ENCODE peak calls at places on chromosomes 11 and 22, in ten cellular contexts. U, F, Q, H, K, L, A, C, Z and I are unnamed samples.

GRCh38 chr11:34570584-34570983 is 50.3 kb upstream of the EHF start:
- DNase-seq in C (no peak), U (no peak), L (no peak), F (no peak), K (no peak), H (no peak), A (no peak), Q (peak; percentile 37), Z (no peak), I (no peak)

GRCh38 chr11:64757549-64758329 is 2.0 kb downstream of the PYGM start:
- DNase-seq in H (no peak), U (no peak), K (no peak), L (no peak), F (no peak), Z (no peak), C (no peak), Q (no peak), A (no peak), I (no peak)

GRCh38 chr11:66789097-66789890 is 53.9 kb upstream of the RCE1 start:
- DNase-seq in H (no peak), L (no peak), U (no peak), C (no peak), Z (no peak), Q (peak; percentile 2), A (no peak), K (no peak), F (no peak), I (no peak)

GRCh38 chr22:19429950-19430889 is 1.3 kb downstream of the HIRA start:
- DNase-seq in H (peak; percentile 53), L (no peak), F (peak; percentile 46), U (no peak), Q (peak; percentile 66), Z (peak; percentile 78), C (no peak), A (peak; percentile 28), K (no peak), I (no peak)

GRCh38 chr11:12930850-12931249 is 78.3 kb upstream of the RASSF10 start:
- DNase-seq in F (no peak), K (no peak), C (no peak), U (no peak), L (no peak), Q (peak; percentile 20), Z (no peak), H (no peak), A (peak; percentile 23), I (no peak)

GRCh38 chr11:1121343-1122331 is 36.1 kb upstream of the MUC5AC start:
- DNase-seq in Z (no peak), H (no peak), F (peak; percentile 30), L (no peak), A (no peak), U (no peak), Q (peak; percentile 16), K (peak; percentile 9), C (no peak), I (no peak)

GRCh38 chr11:15819679-15820286 is 536.6 kb downstream of the SOX6 start:
- DNase-seq in U (peak; percentile 69), H (peak; percentile 34), A (peak; percentile 76), Q (peak; percentile 63), K (peak; percentile 37), Z (peak; percentile 78), F (peak; percentile 53), L (peak; percentile 29), C (no peak), I (no peak)

GRCh38 chr22:35541254-35541748 is 670 bp downstream of the RASD2 start:
- DNase-seq in U (no peak), H (no peak), F (no peak), L (no peak), Z (peak; percentile 21), K (no peak), C (no peak), A (peak; percentile 66), Q (no peak), I (no peak)

GRCh38 chr22:19554834-19555404 is 30.7 kb upstream of the CLDN5 start:
- DNase-seq in C (no peak), Z (peak; percentile 56), K (no peak), Q (peak; percentile 29), L (peak; percentile 28), U (no peak), F (no peak), H (no peak), A (peak; percentile 85), I (no peak)

GRCh38 chr22:21590809-21591641 is 23.5 kb downstream of the UBE2L3 start:
- DNase-seq in Z (no peak), C (no peak), A (no peak), H (no peak), U (no peak), Q (no peak), L (no peak), F (no peak), K (no peak), I (peak; percentile 29)

GRCh38 chr11:83628622-83629347 is 342.6 kb upstream of the CCDC90B start:
- DNase-seq in Q (no peak), C (no peak), L (no peak), U (no peak), H (no peak), Z (no peak), F (no peak), K (no peak), A (no peak), I (no peak)

GRCh38 chr11:65078151-65078550 is 5.7 kb downstream of the CDCA5 start:
- DNase-seq in U (peak; percentile 57), A (peak; percentile 80), Q (peak; percentile 47), C (no peak), H (peak; percentile 68), K (no peak), Z (peak; percentile 72), F (peak; percentile 63), L (peak; percentile 29), I (peak; percentile 54)

DNA sequence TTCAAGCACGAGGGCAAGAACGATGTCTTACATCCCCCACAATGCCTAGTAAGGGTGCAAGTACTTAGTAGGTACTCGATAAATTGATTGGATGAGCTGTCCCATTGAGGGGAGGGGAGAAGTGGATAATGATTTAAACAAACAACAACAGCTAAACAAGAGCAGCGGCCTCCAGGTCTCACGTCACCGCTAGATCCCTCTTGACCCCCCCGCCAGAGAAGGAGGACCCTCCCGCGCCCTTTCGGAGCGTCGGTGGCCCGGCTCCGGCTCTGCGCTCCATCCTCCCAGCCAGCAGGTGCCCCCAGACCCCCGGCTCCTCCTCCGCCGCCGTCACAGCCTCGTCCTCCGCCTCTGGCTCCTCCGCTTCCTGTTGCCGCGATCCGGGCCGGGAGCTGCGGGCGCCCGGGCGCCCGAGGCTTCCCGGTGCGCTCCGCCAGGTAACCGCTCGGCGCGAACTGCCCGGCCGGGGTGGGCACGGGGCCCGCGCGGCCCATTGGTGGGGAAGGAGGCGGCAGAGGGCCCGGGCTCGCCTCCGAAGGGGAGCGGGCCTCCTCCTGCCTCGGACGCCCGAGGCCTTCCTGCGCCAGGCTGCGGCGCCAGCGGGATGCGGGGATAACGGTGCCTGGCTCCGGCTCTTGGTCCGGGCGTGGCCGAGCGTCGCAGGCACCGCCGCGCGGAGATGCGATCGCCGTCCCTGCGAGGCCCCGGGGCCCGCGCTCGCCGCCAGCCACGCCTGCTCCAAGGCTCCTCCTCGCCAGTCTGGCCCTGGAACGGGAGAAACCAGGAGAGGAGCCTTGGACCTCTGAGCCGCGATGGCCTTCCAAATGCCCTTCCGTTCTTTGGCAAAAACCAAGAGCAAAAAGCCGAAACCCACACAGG is at the start of gene TLCD5:
- DNase-seq in K (peak; percentile 70), C (no peak), A (peak; percentile 95), Q (peak; percentile 61), F (peak; percentile 81), Z (peak; percentile 73), H (peak; percentile 84), L (peak; percentile 54), U (peak; percentile 80), I (no peak)
- TF ChIP-seq CTCF in K (no peak), C (no peak), A (no peak), Q (peak; percentile 14), F (no peak), Z (no peak), H (peak; percentile 36), L (no peak), U (no peak), I (peak; percentile 19)

DNA sequence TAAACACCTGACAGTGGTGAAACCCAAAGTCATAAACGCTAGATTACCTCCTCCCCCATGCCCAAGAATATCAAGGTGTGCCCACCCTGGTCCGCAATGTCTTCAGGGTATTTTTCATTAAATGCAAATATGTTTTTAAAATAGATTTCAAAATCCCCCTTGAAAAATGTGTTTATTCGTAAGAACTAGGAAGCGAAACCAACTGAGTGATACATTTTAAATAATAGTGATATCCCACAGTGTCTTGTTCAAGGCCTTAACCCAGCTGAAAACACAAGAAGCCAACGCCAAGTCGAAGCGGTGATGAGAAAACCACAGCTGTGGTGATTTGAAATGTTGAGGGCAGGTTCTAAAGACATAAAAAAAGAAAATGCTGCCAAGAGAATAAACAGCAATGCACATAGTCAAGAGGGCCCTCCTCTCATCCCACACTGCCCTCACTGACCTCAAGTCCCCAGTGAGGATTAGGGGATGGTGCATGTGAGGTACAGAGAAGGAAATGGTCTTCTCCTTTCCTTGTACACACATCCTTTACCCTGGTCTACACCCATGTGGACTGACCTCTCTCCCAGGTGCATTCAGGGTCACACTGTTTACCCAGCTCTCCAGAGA is 25.5 kb downstream of the KCNJ1 start:
- DNase-seq in L (no peak), Z (no peak), Q (no peak), H (no peak), U (no peak), K (no peak), F (no peak), C (no peak), A (no peak), I (no peak)
- TF ChIP-seq CTCF in L (no peak), Z (no peak), Q (no peak), H (no peak), U (no peak), K (no peak), F (no peak), C (no peak), A (no peak), I (no peak)

DNA sequence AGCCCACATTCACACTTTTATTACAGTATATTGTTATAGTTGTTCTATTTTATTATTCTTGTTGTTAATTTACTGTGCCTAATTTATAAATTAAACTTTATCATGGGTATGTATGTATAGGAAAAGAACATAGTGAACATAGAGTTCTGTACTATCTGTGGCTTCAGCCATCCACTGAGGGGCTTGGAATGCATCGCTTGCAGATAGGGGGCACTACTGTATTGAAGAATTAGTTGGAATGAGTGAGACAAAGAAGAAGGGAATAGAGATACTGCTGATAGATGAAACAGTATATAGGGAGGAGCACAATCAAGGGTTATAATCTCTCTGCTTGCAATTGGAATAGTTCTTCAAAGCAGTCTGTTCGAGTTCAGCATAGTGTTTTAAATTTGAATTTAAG is 432.2 kb downstream of the RAB38 start:
- DNase-seq in A (peak; percentile 59), K (no peak), L (no peak), Z (no peak), F (no peak), C (no peak), U (no peak), H (no peak), Q (no peak), I (no peak)
- TF ChIP-seq CTCF in A (peak; percentile 74), K (no peak), L (no peak), Z (peak; percentile 37), F (no peak), C (peak; percentile 16), U (no peak), H (peak; percentile 20), Q (no peak), I (peak; percentile 59)

GRCh38 chr22:43110444-43110926 is at the start of gene BIK:
- DNase-seq in U (no peak), L (no peak), A (peak; percentile 92), Q (peak; percentile 31), Z (peak; percentile 78), C (no peak), F (peak; percentile 72), H (peak; percentile 64), K (peak; percentile 31), I (no peak)
- TF ChIP-seq CTCF in U (no peak), L (no peak), A (no peak), Q (peak; percentile 32), Z (peak; percentile 23), C (peak; percentile 13), F (no peak), H (peak; percentile 55), K (peak; percentile 32), I (peak; percentile 27)